ENCODE peak calls at places on chromosome 10, in six cellular contexts. One of them, this sample, is unnamed.

GRCh38 chr10:126463306-126463705 is 75.0 kb upstream of the ADAM12 start:
- DNase-seq in fibroblast of lung: no peak
- DNase-seq in CD4-positive, CD25-positive, alpha-beta regulatory T cell: no peak
- DNase-seq in tibial nerve: no peak
- DNase-seq in uterus: no peak
- DNase-seq in mammary epithelial cell: no peak
- DNase-seq in this sample: no peak

GRCh38 chr10:21919117-21919516 is 84.4 kb downstream of the DNAJC1 start:
- DNase-seq in fibroblast of lung: no peak
- DNase-seq in CD4-positive, CD25-positive, alpha-beta regulatory T cell: no peak
- DNase-seq in tibial nerve: no peak
- DNase-seq in uterus: no peak
- DNase-seq in mammary epithelial cell: no peak
- DNase-seq in this sample: no peak

GRCh38 chr10:8616166-8616565 is 561.7 kb downstream of the GATA3 start:
- DNase-seq in fibroblast of lung: no peak
- DNase-seq in CD4-positive, CD25-positive, alpha-beta regulatory T cell: no peak
- DNase-seq in tibial nerve: no peak
- DNase-seq in uterus: no peak
- DNase-seq in mammary epithelial cell: no peak
- DNase-seq in this sample: no peak

GRCh38 chr10:111297351-111297848 is 220.6 kb downstream of the ADRA2A start:
- DNase-seq in fibroblast of lung: peak; percentile 29
- DNase-seq in CD4-positive, CD25-positive, alpha-beta regulatory T cell: no peak
- DNase-seq in tibial nerve: no peak
- DNase-seq in uterus: peak; percentile 17
- DNase-seq in mammary epithelial cell: no peak
- DNase-seq in this sample: no peak

GRCh38 chr10:78774614-78774998 is 294.2 kb upstream of the ZMIZ1 start:
- DNase-seq in fibroblast of lung: no peak
- DNase-seq in CD4-positive, CD25-positive, alpha-beta regulatory T cell: no peak
- DNase-seq in tibial nerve: no peak
- DNase-seq in uterus: no peak
- DNase-seq in mammary epithelial cell: no peak
- DNase-seq in this sample: no peak

GRCh38 chr10:97701438-97702064 is 12.0 kb upstream of the MARVELD1 start:
- DNase-seq in fibroblast of lung: peak; percentile 54
- DNase-seq in CD4-positive, CD25-positive, alpha-beta regulatory T cell: peak; percentile 17
- DNase-seq in tibial nerve: peak; percentile 76
- DNase-seq in uterus: no peak
- DNase-seq in mammary epithelial cell: peak; percentile 75
- DNase-seq in this sample: peak; percentile 39

GRCh38 chr10:69974551-69975155 is 78.0 kb upstream of the MACROH2A2 start:
- DNase-seq in fibroblast of lung: peak; percentile 81
- DNase-seq in CD4-positive, CD25-positive, alpha-beta regulatory T cell: no peak
- DNase-seq in tibial nerve: no peak
- DNase-seq in uterus: no peak
- DNase-seq in mammary epithelial cell: no peak
- DNase-seq in this sample: no peak

GRCh38 chr10:110834622-110835219 is 37.0 kb upstream of the PDCD4 start:
- DNase-seq in fibroblast of lung: peak; percentile 12
- DNase-seq in CD4-positive, CD25-positive, alpha-beta regulatory T cell: no peak
- DNase-seq in tibial nerve: no peak
- DNase-seq in uterus: peak; percentile 66
- DNase-seq in mammary epithelial cell: no peak
- DNase-seq in this sample: no peak

GRCh38 chr10:58023341-58024073 is 244.2 kb downstream of the IPMK start:
- DNase-seq in fibroblast of lung: peak; percentile 94
- DNase-seq in CD4-positive, CD25-positive, alpha-beta regulatory T cell: no peak
- DNase-seq in tibial nerve: no peak
- DNase-seq in uterus: no peak
- DNase-seq in mammary epithelial cell: peak; percentile 83
- DNase-seq in this sample: no peak

GRCh38 chr10:3354171-3354570 is 181.6 kb upstream of the PITRM1 start:
- DNase-seq in fibroblast of lung: peak; percentile 77
- DNase-seq in CD4-positive, CD25-positive, alpha-beta regulatory T cell: no peak
- DNase-seq in tibial nerve: no peak
- DNase-seq in uterus: no peak
- DNase-seq in mammary epithelial cell: no peak
- DNase-seq in this sample: no peak

GRCh38 chr10:6036861-6037321 is 25.3 kb downstream of the IL2RA start:
- DNase-seq in fibroblast of lung: no peak
- DNase-seq in CD4-positive, CD25-positive, alpha-beta regulatory T cell: peak; percentile 37
- DNase-seq in tibial nerve: no peak
- DNase-seq in uterus: no peak
- DNase-seq in mammary epithelial cell: no peak
- DNase-seq in this sample: peak; percentile 32

GRCh38 chr10:67115972-67116371 is 190.1 kb downstream of the LRRTM3 start:
- DNase-seq in fibroblast of lung: peak; percentile 55
- DNase-seq in CD4-positive, CD25-positive, alpha-beta regulatory T cell: no peak
- DNase-seq in tibial nerve: no peak
- DNase-seq in uterus: no peak
- DNase-seq in mammary epithelial cell: peak; percentile 4
- DNase-seq in this sample: no peak

GRCh38 chr10:79234391-79235318 is 112.6 kb upstream of the PPIF start:
- DNase-seq in fibroblast of lung: peak; percentile 37
- DNase-seq in CD4-positive, CD25-positive, alpha-beta regulatory T cell: no peak
- DNase-seq in tibial nerve: no peak
- DNase-seq in uterus: no peak
- DNase-seq in mammary epithelial cell: no peak
- DNase-seq in this sample: no peak

GRCh38 chr10:104350146-104350635 is 3.4 kb upstream of the CFAP58 start:
- DNase-seq in fibroblast of lung: peak; percentile 69
- DNase-seq in CD4-positive, CD25-positive, alpha-beta regulatory T cell: no peak
- DNase-seq in tibial nerve: no peak
- DNase-seq in uterus: no peak
- DNase-seq in mammary epithelial cell: peak; percentile 79
- DNase-seq in this sample: peak; percentile 77

GRCh38 chr10:48801026-48801425 is 116.4 kb downstream of the WDFY4 start:
- DNase-seq in fibroblast of lung: no peak
- DNase-seq in CD4-positive, CD25-positive, alpha-beta regulatory T cell: no peak
- DNase-seq in tibial nerve: no peak
- DNase-seq in uterus: no peak
- DNase-seq in mammary epithelial cell: peak; percentile 54
- DNase-seq in this sample: no peak

DNA sequence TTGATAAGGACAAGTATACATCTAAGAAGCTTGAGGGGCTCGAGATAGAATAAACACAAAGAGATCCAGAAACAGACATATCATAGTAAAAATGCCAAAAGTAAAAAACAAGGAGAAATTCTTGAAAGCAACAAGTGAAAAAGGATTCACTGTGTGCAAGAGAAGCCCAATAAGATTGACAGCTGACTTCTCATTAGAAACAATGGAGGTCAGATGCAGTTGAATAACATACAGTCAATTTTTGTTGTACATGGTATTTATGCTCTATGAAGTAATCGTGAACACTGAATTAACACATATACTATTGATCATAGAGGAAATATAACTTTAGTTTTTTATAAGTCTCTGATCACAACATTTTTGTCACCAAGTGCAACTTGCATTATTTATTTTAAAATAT is 982.8 kb upstream of the SORCS1 start:
- DNase-seq in fibroblast of lung: no peak
- DNase-seq in CD4-positive, CD25-positive, alpha-beta regulatory T cell: no peak
- DNase-seq in tibial nerve: no peak
- DNase-seq in uterus: no peak
- DNase-seq in mammary epithelial cell: no peak
- DNase-seq in this sample: no peak
- H3K4me1 ChIP-seq in fibroblast of lung: no peaks in the 10 kb centered on the region
- H3K4me1 ChIP-seq in CD4-positive, CD25-positive, alpha-beta regulatory T cell: no peaks in the 10 kb centered on the region
- H3K4me1 ChIP-seq in tibial nerve: no peaks in the 10 kb centered on the region
- H3K4me1 ChIP-seq in uterus: no peaks in the 10 kb centered on the region
- H3K4me1 ChIP-seq in mammary epithelial cell: no peaks in the 10 kb centered on the region
- H3K4me1 ChIP-seq in this sample: no peaks in the 10 kb centered on the region

GRCh38 chr10:35216303-35216905 is 89.8 kb downstream of the CREM start:
- DNase-seq in fibroblast of lung: peak; percentile 36
- DNase-seq in CD4-positive, CD25-positive, alpha-beta regulatory T cell: no peak
- DNase-seq in tibial nerve: peak; percentile 46
- DNase-seq in uterus: no peak
- DNase-seq in mammary epithelial cell: peak; percentile 35
- DNase-seq in this sample: no peak

GRCh38 chr10:35213699-35214098 is 87.1 kb downstream of the CREM start:
- DNase-seq in fibroblast of lung: no peak
- DNase-seq in CD4-positive, CD25-positive, alpha-beta regulatory T cell: no peak
- DNase-seq in tibial nerve: no peak
- DNase-seq in uterus: no peak
- DNase-seq in mammary epithelial cell: no peak
- DNase-seq in this sample: no peak

GRCh38 chr10:35215107-35215506 is 88.5 kb downstream of the CREM start:
- DNase-seq in fibroblast of lung: no peak
- DNase-seq in CD4-positive, CD25-positive, alpha-beta regulatory T cell: no peak
- DNase-seq in tibial nerve: no peak
- DNase-seq in uterus: no peak
- DNase-seq in mammary epithelial cell: no peak
- DNase-seq in this sample: no peak

GRCh38 chr10:35212856-35213255 is 86.2 kb downstream of the CREM start:
- DNase-seq in fibroblast of lung: no peak
- DNase-seq in CD4-positive, CD25-positive, alpha-beta regulatory T cell: no peak
- DNase-seq in tibial nerve: peak; percentile 69
- DNase-seq in uterus: no peak
- DNase-seq in mammary epithelial cell: no peak
- DNase-seq in this sample: no peak

GRCh38 chr10:35214607-35215020 is 88.0 kb downstream of the CREM start:
- DNase-seq in fibroblast of lung: no peak
- DNase-seq in CD4-positive, CD25-positive, alpha-beta regulatory T cell: no peak
- DNase-seq in tibial nerve: no peak
- DNase-seq in uterus: no peak
- DNase-seq in mammary epithelial cell: no peak
- DNase-seq in this sample: no peak
- H3K27ac ChIP-seq in fibroblast of lung: no peak overlapping the region
- H3K27ac ChIP-seq in CD4-positive, CD25-positive, alpha-beta regulatory T cell: no peak overlapping the region
- H3K27ac ChIP-seq in tibial nerve: no peak overlapping the region
- H3K27ac ChIP-seq in uterus: no peak overlapping the region
- H3K27ac ChIP-seq in mammary epithelial cell: no peak overlapping the region
- H3K27ac ChIP-seq in this sample: no peak overlapping the region

DNA sequence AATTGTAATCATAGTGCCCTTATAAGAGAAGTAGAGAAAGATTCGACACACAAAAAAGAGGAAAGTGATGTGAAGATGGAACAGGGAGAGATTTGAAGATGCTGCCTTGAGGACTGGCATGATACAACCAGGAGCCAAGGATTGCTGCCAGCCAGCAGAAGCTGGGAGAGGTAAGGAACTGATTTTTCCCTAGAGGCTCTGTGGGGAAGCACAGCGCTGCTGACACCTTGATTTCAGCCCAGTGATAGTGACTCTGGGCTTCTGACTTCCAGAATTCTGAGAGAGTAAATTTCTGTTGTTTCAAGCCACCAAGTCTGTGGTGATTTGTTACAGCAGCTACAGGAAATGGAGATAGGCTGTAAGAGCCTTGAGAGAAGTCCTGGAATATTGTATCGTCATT is 98.2 kb downstream of the RAB11FIP2 start:
- DNase-seq in fibroblast of lung: no peak
- DNase-seq in CD4-positive, CD25-positive, alpha-beta regulatory T cell: no peak
- DNase-seq in tibial nerve: no peak
- DNase-seq in uterus: no peak
- DNase-seq in mammary epithelial cell: no peak
- DNase-seq in this sample: no peak
- H3K9me3 ChIP-seq in fibroblast of lung: no peaks in the 10 kb centered on the region
- H3K9me3 ChIP-seq in CD4-positive, CD25-positive, alpha-beta regulatory T cell: no peaks in the 10 kb centered on the region
- H3K9me3 ChIP-seq in tibial nerve: no peaks in the 10 kb centered on the region
- H3K9me3 ChIP-seq in uterus: no peaks in the 10 kb centered on the region
- H3K9me3 ChIP-seq in mammary epithelial cell: no peaks in the 10 kb centered on the region
- H3K9me3 ChIP-seq in this sample: no peaks in the 10 kb centered on the region

GRCh38 chr10:74841265-74841973 is 15.0 kb downstream of the KAT6B start:
- DNase-seq in fibroblast of lung: peak; percentile 44
- DNase-seq in CD4-positive, CD25-positive, alpha-beta regulatory T cell: no peak
- DNase-seq in tibial nerve: peak; percentile 14
- DNase-seq in uterus: no peak
- DNase-seq in mammary epithelial cell: no peak
- DNase-seq in this sample: no peak

GRCh38 chr10:74846958-74847357 is 20.6 kb downstream of the KAT6B start:
- DNase-seq in fibroblast of lung: no peak
- DNase-seq in CD4-positive, CD25-positive, alpha-beta regulatory T cell: no peak
- DNase-seq in tibial nerve: no peak
- DNase-seq in uterus: no peak
- DNase-seq in mammary epithelial cell: no peak
- DNase-seq in this sample: no peak

GRCh38 chr10:74837750-74838149 is 11.3 kb downstream of the KAT6B start:
- DNase-seq in fibroblast of lung: no peak
- DNase-seq in CD4-positive, CD25-positive, alpha-beta regulatory T cell: no peak
- DNase-seq in tibial nerve: no peak
- DNase-seq in uterus: no peak
- DNase-seq in mammary epithelial cell: no peak
- DNase-seq in this sample: no peak

GRCh38 chr10:74839708-74840107 is 13.3 kb downstream of the KAT6B start:
- DNase-seq in fibroblast of lung: no peak
- DNase-seq in CD4-positive, CD25-positive, alpha-beta regulatory T cell: no peak
- DNase-seq in tibial nerve: no peak
- DNase-seq in uterus: no peak
- DNase-seq in mammary epithelial cell: no peak
- DNase-seq in this sample: no peak

DNA sequence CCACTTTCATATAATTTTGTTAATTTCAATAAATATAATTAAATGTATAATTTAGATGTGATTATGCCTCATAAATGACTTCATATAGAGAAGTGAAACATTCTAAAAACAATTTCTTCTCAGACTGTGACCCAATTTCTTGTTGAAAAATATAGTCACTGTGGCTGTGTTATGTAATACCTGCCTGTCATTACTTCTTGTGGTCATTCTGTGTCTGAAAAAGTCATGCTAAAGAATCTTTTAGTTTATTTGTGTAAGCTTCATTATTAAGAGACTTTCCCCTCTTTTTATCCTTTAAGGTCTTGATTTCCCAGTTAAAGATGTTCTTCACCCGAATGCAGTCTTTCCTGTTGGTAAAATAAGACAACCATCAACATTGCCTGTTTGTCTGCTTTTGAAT is 15.9 kb downstream of the KAT6B start:
- DNase-seq in fibroblast of lung: peak; percentile 29
- DNase-seq in CD4-positive, CD25-positive, alpha-beta regulatory T cell: no peak
- DNase-seq in tibial nerve: no peak
- DNase-seq in uterus: no peak
- DNase-seq in mammary epithelial cell: no peak
- DNase-seq in this sample: no peak
- H3K4me1 ChIP-seq in fibroblast of lung: no peaks in the 10 kb centered on the region
- H3K4me1 ChIP-seq in CD4-positive, CD25-positive, alpha-beta regulatory T cell: peaks cover 4% of the 10 kb centered on the region
- H3K4me1 ChIP-seq in tibial nerve: no peaks in the 10 kb centered on the region
- H3K4me1 ChIP-seq in uterus: no peaks in the 10 kb centered on the region
- H3K4me1 ChIP-seq in mammary epithelial cell: no peaks in the 10 kb centered on the region
- H3K4me1 ChIP-seq in this sample: peaks cover 5% of the 10 kb centered on the region

DNA sequence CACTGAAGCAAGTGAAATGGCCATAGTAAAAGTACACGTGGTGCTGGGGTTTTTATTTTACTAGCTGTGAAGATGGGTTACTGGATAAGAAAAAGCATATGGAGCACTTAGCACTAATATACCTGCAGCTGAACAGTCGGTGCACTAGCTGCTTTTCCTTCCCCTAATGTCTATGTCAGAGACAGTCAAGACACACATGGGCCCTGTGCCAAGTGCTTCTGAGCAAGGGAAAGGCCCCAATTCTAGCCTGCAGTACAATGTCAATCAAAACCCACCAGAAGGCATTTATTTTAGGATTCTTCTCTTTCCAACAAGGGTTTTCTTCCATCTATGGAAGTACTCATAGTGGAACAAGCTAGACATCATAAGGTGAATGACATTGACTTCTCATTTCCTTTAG is 716.7 kb downstream of the CCSER2 start:
- DNase-seq in fibroblast of lung: no peak
- DNase-seq in CD4-positive, CD25-positive, alpha-beta regulatory T cell: no peak
- DNase-seq in tibial nerve: no peak
- DNase-seq in uterus: no peak
- DNase-seq in mammary epithelial cell: no peak
- DNase-seq in this sample: no peak
- H3K27ac ChIP-seq in fibroblast of lung: no peak overlapping the region
- H3K27ac ChIP-seq in CD4-positive, CD25-positive, alpha-beta regulatory T cell: no peak overlapping the region
- H3K27ac ChIP-seq in tibial nerve: no peak overlapping the region
- H3K27ac ChIP-seq in uterus: no peak overlapping the region
- H3K27ac ChIP-seq in mammary epithelial cell: no peak overlapping the region
- H3K27ac ChIP-seq in this sample: no peak overlapping the region

GRCh38 chr10:128421731-128422130 is 295.5 kb upstream of the MKI67 start:
- DNase-seq in fibroblast of lung: no peak
- DNase-seq in CD4-positive, CD25-positive, alpha-beta regulatory T cell: no peak
- DNase-seq in tibial nerve: no peak
- DNase-seq in uterus: no peak
- DNase-seq in mammary epithelial cell: no peak
- DNase-seq in this sample: no peak
- H3K9me3 ChIP-seq in fibroblast of lung: no peaks in the 10 kb centered on the region
- H3K9me3 ChIP-seq in CD4-positive, CD25-positive, alpha-beta regulatory T cell: no peaks in the 10 kb centered on the region
- H3K9me3 ChIP-seq in tibial nerve: no peaks in the 10 kb centered on the region
- H3K9me3 ChIP-seq in uterus: no peaks in the 10 kb centered on the region
- H3K9me3 ChIP-seq in mammary epithelial cell: peaks cover 14% of the 10 kb centered on the region
- H3K9me3 ChIP-seq in this sample: no peaks in the 10 kb centered on the region